ENCODE peak calls at places on chromosomes 11 and 22, in ten cellular contexts. One of them, this sample, is unnamed.

GRCh38 chr11:128343134-128343514 is 244.2 kb downstream of the ETS1 start:
- DNase-seq in islet precursor cell: no peak
- DNase-seq in psoas muscle: no peak
- DNase-seq in MCF 10A: no peak
- DNase-seq in nephron progenitor cell: no peak
- DNase-seq in cardiac fibroblast: no peak
- DNase-seq in left ventricle myocardium superior: no peak
- DNase-seq in thyroid gland: no peak
- DNase-seq in HEK293T: no peak
- DNase-seq in HFF-Myc: no peak
- DNase-seq in this sample: no peak

GRCh38 chr22:45271667-45272188 is 13.0 kb upstream of the UPK3A start:
- DNase-seq in cardiac fibroblast: peak; percentile 35
- DNase-seq in islet precursor cell: peak; percentile 46
- DNase-seq in nephron progenitor cell: no peak
- DNase-seq in HEK293T: no peak
- DNase-seq in left ventricle myocardium superior: peak; percentile 81
- DNase-seq in thyroid gland: no peak
- DNase-seq in psoas muscle: peak; percentile 84
- DNase-seq in HFF-Myc: no peak
- DNase-seq in MCF 10A: no peak
- DNase-seq in this sample: no peak

GRCh38 chr22:19607198-19608113 is 83.2 kb upstream of the CLDN5 start:
- DNase-seq in psoas muscle: peak; percentile 65
- DNase-seq in thyroid gland: peak; percentile 70
- DNase-seq in left ventricle myocardium superior: no peak
- DNase-seq in cardiac fibroblast: peak; percentile 16
- DNase-seq in nephron progenitor cell: no peak
- DNase-seq in HFF-Myc: no peak
- DNase-seq in HEK293T: no peak
- DNase-seq in MCF 10A: peak; percentile 71
- DNase-seq in islet precursor cell: no peak
- DNase-seq in this sample: no peak

GRCh38 chr22:29385748-29386147 is 2.6 kb downstream of the AP1B1 start:
- DNase-seq in HFF-Myc: no peak
- DNase-seq in MCF 10A: no peak
- DNase-seq in HEK293T: no peak
- DNase-seq in psoas muscle: no peak
- DNase-seq in islet precursor cell: no peak
- DNase-seq in nephron progenitor cell: no peak
- DNase-seq in left ventricle myocardium superior: peak; percentile 46
- DNase-seq in cardiac fibroblast: no peak
- DNase-seq in thyroid gland: peak; percentile 68
- DNase-seq in this sample: no peak

GRCh38 chr11:59206635-59207034 is 6.1 kb downstream of the MPEG1 start:
- DNase-seq in thyroid gland: peak; percentile 36
- DNase-seq in islet precursor cell: peak; percentile 72
- DNase-seq in cardiac fibroblast: peak; percentile 54
- DNase-seq in MCF 10A: peak; percentile 60
- DNase-seq in nephron progenitor cell: peak; percentile 43
- DNase-seq in HFF-Myc: no peak
- DNase-seq in psoas muscle: no peak
- DNase-seq in left ventricle myocardium superior: no peak
- DNase-seq in HEK293T: peak; percentile 43
- DNase-seq in this sample: no peak

GRCh38 chr22:31344369-31345330 is 1.5 kb downstream of the PATZ1 start:
- DNase-seq in MCF 10A: no peak
- DNase-seq in left ventricle myocardium superior: peak; percentile 40
- DNase-seq in HFF-Myc: no peak
- DNase-seq in nephron progenitor cell: peak; percentile 20
- DNase-seq in thyroid gland: peak; percentile 50
- DNase-seq in HEK293T: no peak
- DNase-seq in islet precursor cell: no peak
- DNase-seq in psoas muscle: peak; percentile 68
- DNase-seq in cardiac fibroblast: peak; percentile 54
- DNase-seq in this sample: peak; percentile 21

GRCh38 chr11:64206457-64207246 is at the start of gene FERMT3:
- DNase-seq in islet precursor cell: no peak
- DNase-seq in MCF 10A: no peak
- DNase-seq in HFF-Myc: no peak
- DNase-seq in psoas muscle: peak; percentile 77
- DNase-seq in cardiac fibroblast: no peak
- DNase-seq in thyroid gland: no peak
- DNase-seq in HEK293T: no peak
- DNase-seq in nephron progenitor cell: no peak
- DNase-seq in left ventricle myocardium superior: peak; percentile 78
- DNase-seq in this sample: no peak

GRCh38 chr22:46355369-46355995 is 20.0 kb downstream of the TRMU start:
- DNase-seq in cardiac fibroblast: peak; percentile 67
- DNase-seq in left ventricle myocardium superior: peak; percentile 81
- DNase-seq in MCF 10A: peak; percentile 68
- DNase-seq in islet precursor cell: peak; percentile 87
- DNase-seq in psoas muscle: peak; percentile 79
- DNase-seq in HEK293T: peak; percentile 84
- DNase-seq in thyroid gland: peak; percentile 76
- DNase-seq in nephron progenitor cell: peak; percentile 92
- DNase-seq in HFF-Myc: peak; percentile 26
- DNase-seq in this sample: peak; percentile 39

GRCh38 chr11:64248578-64248977 is 1.8 kb upstream of the PPP1R14B start:
- DNase-seq in islet precursor cell: no peak
- DNase-seq in nephron progenitor cell: no peak
- DNase-seq in MCF 10A: no peak
- DNase-seq in HFF-Myc: no peak
- DNase-seq in thyroid gland: no peak
- DNase-seq in HEK293T: no peak
- DNase-seq in left ventricle myocardium superior: no peak
- DNase-seq in cardiac fibroblast: no peak
- DNase-seq in psoas muscle: no peak
- DNase-seq in this sample: no peak

GRCh38 chr11:125114518-125114917 is 3.1 kb upstream of the TMEM218 start:
- DNase-seq in HEK293T: no peak
- DNase-seq in nephron progenitor cell: no peak
- DNase-seq in cardiac fibroblast: no peak
- DNase-seq in left ventricle myocardium superior: no peak
- DNase-seq in HFF-Myc: no peak
- DNase-seq in psoas muscle: no peak
- DNase-seq in MCF 10A: no peak
- DNase-seq in islet precursor cell: peak; percentile 70
- DNase-seq in thyroid gland: no peak
- DNase-seq in this sample: no peak

GRCh38 chr11:118895093-118896039 is 11.7 kb downstream of the CXCR5 start:
- DNase-seq in cardiac fibroblast: no peak
- DNase-seq in HEK293T: no peak
- DNase-seq in left ventricle myocardium superior: no peak
- DNase-seq in psoas muscle: peak; percentile 56
- DNase-seq in nephron progenitor cell: no peak
- DNase-seq in HFF-Myc: no peak
- DNase-seq in islet precursor cell: no peak
- DNase-seq in MCF 10A: no peak
- DNase-seq in thyroid gland: peak; percentile 51
- DNase-seq in this sample: no peak

GRCh38 chr11:83194284-83195175 is 1.0 kb downstream of the ANKRD42 start:
- DNase-seq in MCF 10A: peak; percentile 68
- DNase-seq in left ventricle myocardium superior: peak; percentile 74
- DNase-seq in HEK293T: peak; percentile 44
- DNase-seq in thyroid gland: peak; percentile 55
- DNase-seq in HFF-Myc: no peak
- DNase-seq in nephron progenitor cell: peak; percentile 64
- DNase-seq in cardiac fibroblast: peak; percentile 82
- DNase-seq in islet precursor cell: peak; percentile 82
- DNase-seq in psoas muscle: peak; percentile 88
- DNase-seq in this sample: no peak

GRCh38 chr11:83629775-83630174 is 343.6 kb upstream of the CCDC90B start:
- DNase-seq in psoas muscle: no peak
- DNase-seq in cardiac fibroblast: no peak
- DNase-seq in HFF-Myc: no peak
- DNase-seq in nephron progenitor cell: no peak
- DNase-seq in thyroid gland: no peak
- DNase-seq in MCF 10A: no peak
- DNase-seq in HEK293T: no peak
- DNase-seq in islet precursor cell: no peak
- DNase-seq in left ventricle myocardium superior: no peak
- DNase-seq in this sample: no peak

GRCh38 chr11:121249039-121249663 is 43.4 kb upstream of the SC5D start:
- DNase-seq in HEK293T: peak; percentile 52
- DNase-seq in left ventricle myocardium superior: no peak
- DNase-seq in psoas muscle: no peak
- DNase-seq in thyroid gland: peak; percentile 7
- DNase-seq in nephron progenitor cell: no peak
- DNase-seq in cardiac fibroblast: peak; percentile 63
- DNase-seq in HFF-Myc: no peak
- DNase-seq in islet precursor cell: peak; percentile 64
- DNase-seq in MCF 10A: peak; percentile 56
- DNase-seq in this sample: no peak

GRCh38 chr22:47808236-47808845 is 1045.9 kb downstream of the TBC1D22A start:
- DNase-seq in MCF 10A: no peak
- DNase-seq in nephron progenitor cell: no peak
- DNase-seq in cardiac fibroblast: no peak
- DNase-seq in left ventricle myocardium superior: no peak
- DNase-seq in HFF-Myc: no peak
- DNase-seq in HEK293T: no peak
- DNase-seq in thyroid gland: no peak
- DNase-seq in islet precursor cell: peak; percentile 44
- DNase-seq in psoas muscle: no peak
- DNase-seq in this sample: no peak

GRCh38 chr11:132137981-132138313 is 767.5 kb downstream of the NTM start:
- DNase-seq in left ventricle myocardium superior: no peak
- DNase-seq in cardiac fibroblast: no peak
- DNase-seq in nephron progenitor cell: no peak
- DNase-seq in thyroid gland: no peak
- DNase-seq in psoas muscle: no peak
- DNase-seq in HEK293T: no peak
- DNase-seq in MCF 10A: no peak
- DNase-seq in islet precursor cell: no peak
- DNase-seq in HFF-Myc: no peak
- DNase-seq in this sample: no peak

GRCh38 chr11:88043149-88043548 is 132.1 kb downstream of the RAB38 start:
- DNase-seq in HEK293T: no peak
- DNase-seq in thyroid gland: no peak
- DNase-seq in islet precursor cell: no peak
- DNase-seq in psoas muscle: no peak
- DNase-seq in left ventricle myocardium superior: no peak
- DNase-seq in HFF-Myc: no peak
- DNase-seq in cardiac fibroblast: no peak
- DNase-seq in MCF 10A: no peak
- DNase-seq in nephron progenitor cell: no peak
- DNase-seq in this sample: no peak

GRCh38 chr22:38782402-38783094 is 11.4 kb downstream of the DNAL4 start:
- DNase-seq in psoas muscle: no peak
- DNase-seq in thyroid gland: no peak
- DNase-seq in HEK293T: no peak
- DNase-seq in cardiac fibroblast: peak; percentile 75
- DNase-seq in islet precursor cell: no peak
- DNase-seq in left ventricle myocardium superior: no peak
- DNase-seq in nephron progenitor cell: peak; percentile 42
- DNase-seq in HFF-Myc: no peak
- DNase-seq in MCF 10A: no peak
- DNase-seq in this sample: no peak

GRCh38 chr11:110133182-110133581 is 40.0 kb downstream of the ZC3H12C start:
- DNase-seq in MCF 10A: no peak
- DNase-seq in nephron progenitor cell: no peak
- DNase-seq in cardiac fibroblast: no peak
- DNase-seq in thyroid gland: no peak
- DNase-seq in HFF-Myc: no peak
- DNase-seq in psoas muscle: no peak
- DNase-seq in HEK293T: no peak
- DNase-seq in islet precursor cell: no peak
- DNase-seq in left ventricle myocardium superior: no peak
- DNase-seq in this sample: no peak

GRCh38 chr11:12765428-12765827 is 91.2 kb downstream of the TEAD1 start:
- DNase-seq in nephron progenitor cell: no peak
- DNase-seq in thyroid gland: no peak
- DNase-seq in cardiac fibroblast: no peak
- DNase-seq in HFF-Myc: no peak
- DNase-seq in left ventricle myocardium superior: peak; percentile 69
- DNase-seq in psoas muscle: no peak
- DNase-seq in MCF 10A: no peak
- DNase-seq in HEK293T: no peak
- DNase-seq in islet precursor cell: no peak
- DNase-seq in this sample: no peak

GRCh38 chr11:20024172-20024935 is 135.9 kb downstream of the DBX1 start:
- DNase-seq in psoas muscle: no peak
- DNase-seq in left ventricle myocardium superior: no peak
- DNase-seq in cardiac fibroblast: no peak
- DNase-seq in islet precursor cell: no peak
- DNase-seq in thyroid gland: no peak
- DNase-seq in HEK293T: no peak
- DNase-seq in nephron progenitor cell: no peak
- DNase-seq in MCF 10A: no peak
- DNase-seq in HFF-Myc: no peak
- DNase-seq in this sample: no peak

GRCh38 chr11:91630916-91631673 is 593.5 kb upstream of the FAT3 start:
- DNase-seq in thyroid gland: no peak
- DNase-seq in left ventricle myocardium superior: no peak
- DNase-seq in psoas muscle: no peak
- DNase-seq in cardiac fibroblast: no peak
- DNase-seq in islet precursor cell: no peak
- DNase-seq in HFF-Myc: no peak
- DNase-seq in HEK293T: no peak
- DNase-seq in nephron progenitor cell: no peak
- DNase-seq in MCF 10A: no peak
- DNase-seq in this sample: no peak

GRCh38 chr11:102940714-102941588 is 14.6 kb downstream of the MMP13 start:
- DNase-seq in nephron progenitor cell: peak; percentile 46
- DNase-seq in thyroid gland: peak; percentile 14
- DNase-seq in HEK293T: peak; percentile 72
- DNase-seq in MCF 10A: peak; percentile 80
- DNase-seq in left ventricle myocardium superior: no peak
- DNase-seq in psoas muscle: no peak
- DNase-seq in islet precursor cell: peak; percentile 59
- DNase-seq in HFF-Myc: peak; percentile 70
- DNase-seq in cardiac fibroblast: peak; percentile 76
- DNase-seq in this sample: no peak

GRCh38 chr22:20466659-20467379 is 28.8 kb downstream of the KLHL22 start:
- DNase-seq in nephron progenitor cell: no peak
- DNase-seq in cardiac fibroblast: no peak
- DNase-seq in HFF-Myc: no peak
- DNase-seq in MCF 10A: no peak
- DNase-seq in thyroid gland: peak; percentile 28
- DNase-seq in left ventricle myocardium superior: no peak
- DNase-seq in HEK293T: no peak
- DNase-seq in islet precursor cell: no peak
- DNase-seq in psoas muscle: peak; percentile 23
- DNase-seq in this sample: no peak

GRCh38 chr22:46528121-46528610 is 9.3 kb downstream of the CELSR1 start:
- DNase-seq in cardiac fibroblast: peak; percentile 72
- DNase-seq in left ventricle myocardium superior: no peak
- DNase-seq in nephron progenitor cell: no peak
- DNase-seq in psoas muscle: no peak
- DNase-seq in islet precursor cell: peak; percentile 91
- DNase-seq in HEK293T: no peak
- DNase-seq in HFF-Myc: no peak
- DNase-seq in MCF 10A: peak; percentile 98
- DNase-seq in thyroid gland: no peak
- DNase-seq in this sample: no peak

GRCh38 chr22:37362618-37363017 is 64.7 kb downstream of the ELFN2 start:
- DNase-seq in psoas muscle: no peak
- DNase-seq in left ventricle myocardium superior: no peak
- DNase-seq in HFF-Myc: peak; percentile 38
- DNase-seq in nephron progenitor cell: no peak
- DNase-seq in cardiac fibroblast: no peak
- DNase-seq in islet precursor cell: no peak
- DNase-seq in MCF 10A: no peak
- DNase-seq in thyroid gland: no peak
- DNase-seq in HEK293T: no peak
- DNase-seq in this sample: no peak

GRCh38 chr11:70456921-70457532 is 58.7 kb downstream of the CTTN start:
- DNase-seq in HEK293T: no peak
- DNase-seq in cardiac fibroblast: peak; percentile 78
- DNase-seq in left ventricle myocardium superior: no peak
- DNase-seq in nephron progenitor cell: no peak
- DNase-seq in HFF-Myc: no peak
- DNase-seq in islet precursor cell: peak; percentile 68
- DNase-seq in MCF 10A: no peak
- DNase-seq in psoas muscle: no peak
- DNase-seq in thyroid gland: no peak
- DNase-seq in this sample: no peak

GRCh38 chr11:613369-613968 is 2.3 kb downstream of the IRF7 start:
- DNase-seq in cardiac fibroblast: peak; percentile 57
- DNase-seq in left ventricle myocardium superior: peak; percentile 75
- DNase-seq in HFF-Myc: no peak
- DNase-seq in nephron progenitor cell: peak; percentile 76
- DNase-seq in psoas muscle: peak; percentile 89
- DNase-seq in HEK293T: peak; percentile 38
- DNase-seq in MCF 10A: peak; percentile 82
- DNase-seq in islet precursor cell: peak; percentile 91
- DNase-seq in thyroid gland: peak; percentile 52
- DNase-seq in this sample: peak; percentile 75

This sample was measured in activated CD4-positive, alpha-beta T cell treated with anti-CD3 and anti-CD28 coated beads, Interleukin-2, amount 50 U/mL, for 24 hours.